ENCODE peak calls at places on chromosomes 1 and 21, in ten cellular contexts. A is pancreas; T is neural progenitor cell; J is iPS-NIHi11; W is CD8-positive, alpha-beta memory T cell; S is SHP77; I is T-helper 1 cell; Q is hypothalamus; R is WTC11; B is dorsolateral prefrontal cortex. O is an unnamed sample.

GRCh38 chr1:46218443-46218842 is 15.3 kb downstream of the LURAP1 start:
- DNase-seq in A (no peak), T (no peak), J (no peak), W (no peak), S (no peak), I (no peak), Q (no peak), R (no peak), B (no peak), O (no peak)

GRCh38 chr1:63746129-63746864 is 27.5 kb upstream of the ROR1 start:
- DNase-seq in A (no peak), T (peak), J (peak), W (no peak), S (no peak), I (peak), Q (no peak), R (peak), B (no peak), O (peak)

GRCh38 chr1:18299441-18300338 is 181.0 kb upstream of the KLHDC7A start:
- DNase-seq in A (no peak), T (peak), J (peak), W (no peak), S (no peak), I (no peak), Q (no peak), R (peak), B (no peak), O (peak)

GRCh38 chr1:231194476-231194842 is 32.6 kb downstream of the TRIM67 start:
- DNase-seq in A (no peak), T (no peak), J (no peak), W (no peak), S (no peak), I (no peak), Q (no peak), R (no peak), B (no peak), O (no peak)

GRCh38 chr1:245298781-245299180 is 144.0 kb downstream of the KIF26B start:
- DNase-seq in A (peak), T (no peak), J (no peak), W (no peak), S (no peak), I (no peak), Q (no peak), R (no peak), B (peak), O (no peak)

GRCh38 chr1:116806245-116806644 is 52.0 kb downstream of the CD2 start:
- DNase-seq in A (no peak), T (no peak), J (no peak), W (no peak), S (no peak), I (peak), Q (no peak), R (no peak), B (no peak), O (peak)

GRCh38 chr1:41547781-41548560 is 63.5 kb upstream of the EDN2 start:
- DNase-seq in A (no peak), T (peak), J (no peak), W (no peak), S (no peak), I (no peak), Q (no peak), R (no peak), B (no peak), O (no peak)

GRCh38 chr1:184483101-184483813 is 96.4 kb downstream of the C1orf21 start:
- DNase-seq in A (peak), T (no peak), J (no peak), W (no peak), S (no peak), I (no peak), Q (no peak), R (no peak), B (no peak), O (no peak)

GRCh38 chr1:197920345-197921117 is 3.4 kb downstream of the LHX9 start:
- DNase-seq in A (no peak), T (no peak), J (no peak), W (no peak), S (no peak), I (no peak), Q (no peak), R (no peak), B (no peak), O (no peak)

GRCh38 chr1:247210062-247210385 is 38.2 kb upstream of the ZNF124 start:
- DNase-seq in A (no peak), T (no peak), J (no peak), W (no peak), S (no peak), I (no peak), Q (no peak), R (no peak), B (no peak), O (no peak)

GRCh38 chr1:223133301-223133823 is 9.7 kb downstream of the TLR5 start:
- DNase-seq in A (no peak), T (no peak), J (no peak), W (no peak), S (no peak), I (no peak), Q (no peak), R (no peak), B (no peak), O (no peak)

GRCh38 chr1:29808141-29808995 is 572.0 kb downstream of the PTPRU start:
- DNase-seq in A (no peak), T (no peak), J (no peak), W (no peak), S (no peak), I (no peak), Q (no peak), R (no peak), B (no peak), O (no peak)

GRCh38 chr1:36964830-36965229 is 69.5 kb downstream of the GRIK3 start:
- DNase-seq in A (no peak), T (no peak), J (no peak), W (no peak), S (no peak), I (no peak), Q (no peak), R (no peak), B (no peak), O (no peak)

GRCh38 chr1:21539933-21540332 is 30.7 kb downstream of the ALPL start:
- DNase-seq in A (no peak), T (peak), J (peak), W (no peak), S (peak), I (no peak), Q (no peak), R (peak), B (peak), O (no peak)

GRCh38 chr21:38219049-38219628 is 37.7 kb upstream of the KCNJ15 start:
- DNase-seq in A (peak), T (peak), J (peak), W (peak), S (peak), I (peak), Q (peak), R (peak), B (no peak), O (peak)

GRCh38 chr1:150233359-150234308 is 2.3 kb downstream of the ANP32E start:
- DNase-seq in A (no peak), T (peak), J (no peak), W (peak), S (no peak), I (peak), Q (no peak), R (no peak), B (no peak), O (peak)

GRCh38 chr1:106910798-106911197 is 145.7 kb upstream of the PRMT6 start:
- DNase-seq in A (no peak), T (no peak), J (no peak), W (no peak), S (no peak), I (no peak), Q (no peak), R (no peak), B (no peak), O (no peak)

GRCh38 chr1:233668725-233669294 is 54.9 kb downstream of the KCNK1 start:
- DNase-seq in A (no peak), T (no peak), J (no peak), W (no peak), S (no peak), I (peak), Q (no peak), R (no peak), B (no peak), O (peak)

O was measured in activated CD4-positive, alpha-beta T cell treated with anti-CD3 and anti-CD28 coated beads, Interleukin-2, amount 50 U/mL, for 48 hours.